ENCODE peak calls at places on chromosome 1, in eight cellular contexts. K is activated T-helper 1 cell treated with anti-CD3 and anti-CD28 coated beads, Interleukin-12 subunit alpha, Interleukin-12 subunit beta, Interleukin-2, Interleukin-4 antibody, amounts not matched to agents 30 ng/mL and 10 ng/mL and 1 ng/mL, durations not matched to agents 14 hours and 24 hours and 36 hours; L is naive thymus-derived CD4-positive, alpha-beta T cell; P is HT-29; A is substantia nigra; T is activated CD4-positive, alpha-beta T cell treated with anti-CD3 and anti-CD28 coated beads, Interleukin-2, amount 50 U/mL, for 1 hour; W is heart right ventricle; G is H54. C is an unnamed sample.

GRCh38 chr1:63148825-63149645 is 173.3 kb upstream of the FOXD3 start:
- DNase-seq in A (peak), P (peak), G (no peak), T (no peak), W (no peak), L (no peak), K (no peak), C (peak)

GRCh38 chr1:27382950-27383627 is at the start of gene CD164L2:
- DNase-seq in L (peak), P (peak), T (peak), K (peak), A (no peak), G (no peak), W (no peak), C (no peak)

GRCh38 chr1:160519542-160520435 is 3.3 kb downstream of the SLAMF6 start:
- DNase-seq in L (peak), P (peak), K (peak), A (no peak), G (no peak), W (no peak), T (no peak), C (no peak)

GRCh38 chr1:6359568-6360496 is 33.7 kb downstream of the ACOT7 start:
- DNase-seq in L (peak), T (peak), P (peak), W (peak), K (peak), G (no peak), A (no peak), C (no peak)

GRCh38 chr1:246068619-246069509 is 438.2 kb downstream of the SMYD3 start:
- DNase-seq in T (no peak), P (no peak), A (no peak), G (no peak), W (no peak), L (no peak), K (no peak), C (no peak)

GRCh38 chr1:10796029-10796944 is at the start of gene CASZ1:
- DNase-seq in L (no peak), K (no peak), G (peak), P (peak), A (peak), T (no peak), W (peak), C (peak)

GRCh38 chr1:56204206-56204605 is 375.2 kb downstream of the PLPP3 start:
- DNase-seq in W (no peak), L (no peak), P (no peak), A (no peak), G (no peak), K (no peak), T (no peak), C (no peak)

GRCh38 chr1:24206516-24207394 is 19.7 kb upstream of the IFNLR1 start:
- DNase-seq in L (no peak), K (no peak), W (no peak), A (no peak), G (no peak), P (no peak), T (no peak), C (no peak)

GRCh38 chr1:56709269-56709880 is 64.3 kb downstream of the PRKAA2 start:
- DNase-seq in G (no peak), K (no peak), W (no peak), L (peak), T (no peak), P (peak), A (no peak), C (no peak)

GRCh38 chr1:5990913-5991783 is 1.1 kb downstream of the NPHP4 start:
- DNase-seq in P (no peak), K (peak), W (peak), G (peak), A (no peak), L (peak), T (no peak), C (no peak)

GRCh38 chr1:244830639-244831038 is 4.8 kb upstream of the COX20 start:
- DNase-seq in K (no peak), W (no peak), G (no peak), A (no peak), T (no peak), L (no peak), P (no peak), C (no peak)

GRCh38 chr1:152457561-152457960 is 43.5 kb upstream of the CRNN start:
- DNase-seq in P (no peak), W (no peak), T (no peak), G (no peak), L (no peak), K (no peak), A (no peak), C (no peak)

GRCh38 chr1:39965051-39965450 is 10.1 kb downstream of the MFSD2A start:
- DNase-seq in G (no peak), P (no peak), T (no peak), A (no peak), K (no peak), W (no peak), L (no peak), C (no peak)

GRCh38 chr1:208412994-208413393 is 168.8 kb upstream of the PLXNA2 start:
- DNase-seq in G (no peak), A (no peak), T (no peak), W (no peak), L (no peak), K (no peak), P (no peak), C (no peak)

GRCh38 chr1:25651824-25652741 is 35.5 kb downstream of the MAN1C1 start:
- DNase-seq in K (no peak), A (peak), L (no peak), P (no peak), T (no peak), W (peak), G (no peak), C (peak)

GRCh38 chr1:205407970-205408369 is 13.9 kb downstream of the LEMD1 start:
- DNase-seq in G (no peak), P (no peak), K (no peak), A (no peak), T (no peak), W (no peak), L (no peak), C (no peak)

GRCh38 chr1:111723091-111723806 is 15.9 kb downstream of the INKA2 start:
- DNase-seq in T (peak), A (no peak), G (no peak), K (no peak), P (no peak), L (peak), W (no peak), C (no peak)

C was measured in hippocampal formation.